ENCODE peak calls at places on chromosome 7, in ten cellular contexts. B is activated naive CD8-positive, alpha-beta T cell treated with anti-CD3 and anti-CD28 coated beads for 36 hours; P is CD8-positive, alpha-beta T cell; X is stromal cell of bone marrow; O is retina; U is WERI-Rb-1; Y is SK-MEL-5; F is GM12892; S is psoas muscle; R is CD4-positive, alpha-beta memory T cell. H is an unnamed sample.

GRCh38 chr7:147062897-147063296 is 946.3 kb downstream of the CNTNAP2 start:
- DNase-seq in R (no peak), S (no peak), B (no peak), Y (no peak), F (no peak), X (no peak), U (no peak), P (no peak), O (no peak), H (no peak)

GRCh38 chr7:20331912-20332317 is 1.2 kb downstream of the ITGB8 start:
- DNase-seq in Y (no peak), R (no peak), P (no peak), U (peak; percentile 42), S (no peak), F (no peak), X (no peak), B (no peak), O (no peak), H (no peak)

GRCh38 chr7:33904680-33905388 is 505 bp upstream of the BMPER start:
- DNase-seq in P (no peak), O (peak; percentile 90), X (peak; percentile 28), R (no peak), S (peak; percentile 38), F (peak; percentile 14), U (peak; percentile 40), Y (no peak), B (peak; percentile 36), H (no peak)

GRCh38 chr7:141674702-141675101 is 27.3 kb downstream of the DENND11 start:
- DNase-seq in F (no peak), P (no peak), S (no peak), R (no peak), B (peak; percentile 11), Y (peak; percentile 40), O (peak; percentile 80), U (peak; percentile 20), X (no peak), H (no peak)

GRCh38 chr7:28002638-28003037 is 178.0 kb downstream of the JAZF1 start:
- DNase-seq in U (no peak), S (no peak), B (no peak), X (no peak), O (no peak), Y (peak; percentile 62), F (no peak), P (no peak), R (no peak), H (no peak)

GRCh38 chr7:23235688-23236280 is 10.8 kb upstream of the GPNMB start:
- DNase-seq in S (peak; percentile 71), F (no peak), U (no peak), B (no peak), Y (no peak), P (no peak), R (no peak), X (peak; percentile 79), O (no peak), H (no peak)

GRCh38 chr7:69871886-69872592 is 273.8 kb downstream of the AUTS2 start:
- DNase-seq in F (no peak), X (no peak), Y (no peak), U (peak; percentile 44), B (no peak), P (no peak), S (no peak), O (no peak), R (no peak), H (no peak)

GRCh38 chr7:105399043-105399725 is 10.5 kb upstream of the SRPK2 start:
- DNase-seq in U (no peak), X (peak; percentile 25), S (no peak), O (no peak), B (no peak), F (no peak), Y (peak; percentile 61), P (no peak), R (no peak), H (peak; percentile 69)

GRCh38 chr7:107560898-107561516 is 2.7 kb downstream of the COG5 start:
- DNase-seq in B (no peak), S (no peak), O (no peak), P (no peak), Y (no peak), F (no peak), X (no peak), R (peak; percentile 65), U (no peak), H (no peak)

GRCh38 chr7:69765879-69766278 is 167.6 kb downstream of the AUTS2 start:
- DNase-seq in B (no peak), X (no peak), R (no peak), P (no peak), F (no peak), Y (no peak), S (no peak), O (no peak), U (no peak), H (no peak)

GRCh38 chr7:134593530-134594392 is 44.9 kb downstream of the AKR1B15 start:
- DNase-seq in Y (peak; percentile 99), O (no peak), X (peak; percentile 98), F (no peak), P (no peak), R (no peak), S (peak; percentile 61), B (no peak), U (peak; percentile 13), H (no peak)

GRCh38 chr7:143416565-143417149 is 8.0 kb upstream of the EPHA1 start:
- DNase-seq in P (no peak), R (no peak), B (no peak), F (no peak), X (peak; percentile 28), U (no peak), O (no peak), S (no peak), Y (peak; percentile 80), H (peak; percentile 65)

GRCh38 chr7:52017802-52018679 is 701.4 kb upstream of the COBL start:
- DNase-seq in O (peak; percentile 16), P (no peak), Y (peak; percentile 86), F (no peak), X (no peak), B (peak; percentile 4), S (no peak), U (peak; percentile 56), R (no peak), H (no peak)

GRCh38 chr7:135946289-135947055 is 30.7 kb downstream of the MTPN start:
- DNase-seq in B (no peak), Y (no peak), R (no peak), U (no peak), S (no peak), X (no peak), F (no peak), P (no peak), O (no peak), H (no peak)

GRCh38 chr7:106111671-106112117 is 418 bp downstream of the SYPL1 start:
- DNase-seq in R (peak; percentile 64), S (peak; percentile 74), P (no peak), Y (no peak), O (peak; percentile 87), X (peak; percentile 36), U (no peak), B (peak; percentile 56), F (peak; percentile 23), H (no peak)